ENCODE peak calls at places on chromosomes 11 and 22, in four cellular contexts. R, Q, E and T are unnamed samples. For H3K4me1 and H3K9me3, the result is how much of the 10 kb centered on the place peaks cover.

GRCh38 chr11:34653031-34653430 is 32.1 kb downstream of the EHF start:
- DNase-seq in Q (no peak), R (no peak), E (no peak), T (no peak)

GRCh38 chr11:119694334-119694733 is 34.7 kb downstream of the NECTIN1 start:
- DNase-seq in Q (no peak), R (no peak), E (no peak), T (peak)

GRCh38 chr11:124633355-124633754 is 10.7 kb downstream of the TBRG1 start:
- DNase-seq in E (no peak), Q (no peak), R (peak), T (no peak)

GRCh38 chr11:20566591-20567434 is 32.6 kb upstream of the SLC6A5 start:
- DNase-seq in Q (no peak), R (no peak), E (no peak), T (no peak)

GRCh38 chr11:90448280-90448679 is 225.4 kb upstream of the CHORDC1 start:
- DNase-seq in E (no peak), Q (no peak), R (no peak), T (no peak)

GRCh38 chr22:26124991-26125725 is 44.1 kb upstream of the SEZ6L start:
- DNase-seq in R (no peak), Q (no peak), E (no peak), T (no peak)

GRCh38 chr11:9081153-9081552 is 10.2 kb downstream of the SCUBE2 start:
- DNase-seq in Q (no peak), R (no peak), E (no peak), T (no peak)

GRCh38 chr11:68264244-68264643 is 7.5 kb downstream of the C11orf24 start:
- DNase-seq in R (no peak), Q (no peak), E (no peak), T (no peak)

GRCh38 chr11:125170406-125171031 is 6.0 kb downstream of the PKNOX2 start:
- DNase-seq in E (peak), Q (peak), R (peak), T (no peak)

GRCh38 chr11:110279881-110280280 is 16.5 kb downstream of the RDX start:
- DNase-seq in R (no peak), E (no peak), Q (no peak), T (no peak)

GRCh38 chr11:104991994-104992393 is 23.6 kb upstream of the CASP4 start:
- DNase-seq in Q (no peak), R (no peak), E (no peak), T (no peak)

GRCh38 chr11:48055292-48056132 is 75.2 kb downstream of the PTPRJ start:
- DNase-seq in E (no peak), Q (no peak), R (peak), T (peak)

GRCh38 chr11:70671083-70671482 is 272.8 kb downstream of the CTTN start:
- DNase-seq in Q (no peak), R (no peak), E (no peak), T (no peak)

GRCh38 chr22:20930004-20930403 is 12.8 kb downstream of the CRKL start:
- DNase-seq in E (no peak), Q (no peak), R (no peak), T (no peak)

GRCh38 chr22:20931126-20931654 is 14.0 kb downstream of the CRKL start:
- DNase-seq in Q (no peak), E (no peak), R (no peak), T (no peak)

GRCh38 chr22:20926243-20926642 is 9.0 kb downstream of the CRKL start:
- DNase-seq in Q (no peak), E (no peak), R (no peak), T (no peak)

GRCh38 chr22:20928573-20928967 is 11.4 kb downstream of the CRKL start:
- DNase-seq in R (no peak), E (no peak), Q (no peak), T (no peak)

GRCh38 chr22:20927940-20928572 is 10.8 kb downstream of the CRKL start:
- DNase-seq in R (no peak), E (no peak), Q (no peak), T (no peak)
- H3K4me1 ChIP-seq in R (under half), E (under half), Q (under half), T (under half)

GRCh38 chr22:38820021-38820420 is 23.8 kb downstream of the NPTXR start:
- DNase-seq in R (no peak), E (no peak), Q (no peak), T (no peak)
- H3K9me3 ChIP-seq in R (under half), E (under half), Q (under half), T (under half)

DNA sequence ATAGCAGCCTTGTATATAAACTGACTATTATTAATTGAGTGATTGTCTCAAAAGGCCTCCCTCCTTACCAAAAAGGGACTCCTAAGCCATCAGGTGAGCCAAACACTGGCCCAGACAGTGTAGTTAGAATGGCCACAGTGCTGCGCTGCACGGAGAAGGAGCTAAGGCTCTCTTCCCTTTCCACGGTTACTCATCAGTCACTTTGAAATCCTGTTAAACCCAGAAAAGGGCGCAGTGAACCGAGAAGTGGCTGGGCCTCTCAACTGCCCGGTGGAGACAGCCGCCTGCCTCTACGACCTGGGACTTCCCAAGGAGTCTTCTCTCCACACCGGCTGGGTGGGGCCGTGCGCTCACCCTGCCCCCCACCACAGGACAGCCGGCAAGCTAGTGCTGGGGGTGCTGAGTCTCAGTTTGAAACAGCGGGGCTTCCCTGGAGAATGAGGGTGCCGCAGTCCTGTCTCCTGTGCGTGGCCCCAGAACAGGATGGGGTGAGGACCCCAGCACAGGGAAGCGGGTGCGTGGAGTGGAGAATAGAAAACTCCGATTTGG is 1.3 kb downstream of the MYH9 start:
- DNase-seq in R (peak), E (no peak), Q (no peak), T (peak)
- H3K4me1 ChIP-seq in R (under half), E (half or more), Q (under half), T (under half)

GRCh38 chr22:49566141-49566541 is 261.5 kb downstream of the BRD1 start:
- DNase-seq in Q (no peak), R (no peak), E (peak), T (no peak)

GRCh38 chr22:49565516-49565855 is 262.2 kb downstream of the BRD1 start:
- DNase-seq in E (peak), Q (no peak), R (no peak), T (no peak)

GRCh38 chr22:49564666-49565515 is 262.8 kb downstream of the BRD1 start:
- DNase-seq in E (peak), Q (no peak), R (no peak), T (no peak)

GRCh38 chr22:49567894-49568750 is 259.6 kb downstream of the BRD1 start:
- DNase-seq in Q (no peak), E (peak), R (no peak), T (no peak)

DNA sequence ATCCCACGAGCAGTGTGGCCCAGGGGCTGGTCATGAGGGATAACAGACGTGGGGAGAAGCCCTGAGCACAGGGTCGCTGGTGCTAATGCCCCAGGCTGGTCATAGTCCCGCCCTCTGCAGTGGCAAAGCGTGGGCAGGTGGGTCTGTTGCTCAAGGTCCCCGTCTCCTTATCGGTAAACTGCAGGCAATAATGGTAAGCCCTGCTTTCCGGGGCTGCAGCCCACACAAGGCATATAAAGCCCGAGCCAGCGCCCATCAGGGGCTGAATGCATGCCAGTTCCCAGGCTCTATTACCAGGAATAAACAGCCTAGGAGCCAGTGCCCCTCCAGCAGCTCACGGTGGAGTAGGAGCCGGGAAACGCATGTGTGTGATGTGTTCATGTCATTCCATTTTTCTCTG is 261.0 kb downstream of the BRD1 start:
- DNase-seq in Q (no peak), R (no peak), E (peak), T (no peak)
- H3K9me3 ChIP-seq in Q (under half), R (under half), E (under half), T (under half)

DNA sequence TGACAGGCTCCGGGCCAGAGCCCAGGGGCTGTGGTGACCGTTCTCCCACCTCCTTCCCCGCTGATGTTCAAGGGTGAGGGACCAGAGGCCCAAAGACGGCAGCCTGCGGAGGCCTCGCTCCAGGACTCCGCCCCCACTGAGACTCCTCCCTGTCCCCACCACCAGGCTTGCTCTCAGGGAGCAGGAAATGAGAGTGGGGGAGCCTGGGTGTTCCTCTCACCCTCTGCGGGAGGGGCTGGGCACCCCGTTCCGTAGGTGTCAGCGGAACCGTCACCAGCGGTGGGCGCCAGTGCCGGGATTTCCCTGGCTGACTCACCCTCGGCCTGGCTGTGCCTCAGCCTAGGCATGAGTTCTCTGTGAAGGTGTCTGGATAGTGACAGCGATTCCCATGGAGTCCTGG is 15.7 kb downstream of the DAGLA start:
- DNase-seq in E (peak), Q (peak), R (peak), T (peak)
- H3K4me1 ChIP-seq in E (half or more), Q (under half), R (half or more), T (under half)

DNA sequence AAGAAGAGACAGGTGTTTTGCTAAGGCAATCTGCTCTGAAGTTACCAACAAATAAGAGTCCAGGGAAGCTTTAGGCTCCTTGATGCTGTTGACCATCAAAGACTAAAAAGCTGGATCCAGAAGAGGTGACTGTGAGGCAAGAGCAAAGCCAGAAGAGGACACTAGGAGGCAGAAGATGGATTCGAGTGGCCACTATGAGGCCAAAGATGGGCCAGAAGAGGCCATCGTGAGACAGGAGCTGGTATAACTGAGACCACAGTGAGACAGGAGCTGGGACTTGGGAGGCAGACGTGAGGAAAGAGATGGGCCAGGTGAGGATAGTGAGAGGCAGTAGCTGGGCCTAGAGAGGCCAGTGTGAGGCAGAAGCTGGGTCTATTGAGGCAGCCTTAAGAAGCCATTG is 37.7 kb downstream of the OR4C45 start:
- DNase-seq in Q (no peak), E (no peak), R (no peak), T (no peak)
- H3K9me3 ChIP-seq in Q (under half), E (under half), R (under half), T (under half)

GRCh38 chr11:62727007-62727832 is at the start of gene HNRNPUL2:
- DNase-seq in E (peak), Q (peak), R (peak), T (peak)

GRCh38 chr11:62727833-62728721 is at the start of gene TTC9C:
- DNase-seq in E (peak), R (peak), Q (peak), T (peak)

GRCh38 chr11:62724171-62724570 is 3.1 kb downstream of the HNRNPUL2 start:
- DNase-seq in Q (no peak), R (no peak), E (peak), T (no peak)

GRCh38 chr11:62726156-62727006 is 876 bp downstream of the HNRNPUL2 start:
- DNase-seq in Q (no peak), E (peak), R (no peak), T (no peak)

DNA sequence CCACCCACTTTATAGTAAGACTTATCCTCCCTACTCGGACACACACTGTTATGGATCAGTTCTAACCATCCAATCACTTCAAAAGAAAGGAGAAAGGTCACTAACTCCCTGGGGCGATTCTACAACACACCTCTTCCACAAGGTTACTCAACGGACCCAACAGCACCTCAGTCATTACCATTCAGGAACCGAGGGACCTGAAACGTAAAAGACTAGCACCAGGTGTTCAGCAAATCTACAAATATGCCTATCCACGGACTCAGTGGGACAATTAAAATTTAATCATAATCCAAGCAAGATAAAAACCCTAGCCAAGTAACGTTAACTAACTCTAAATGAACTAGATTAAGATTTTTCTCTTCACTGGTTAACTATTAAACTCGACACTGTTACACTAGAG is 1.6 kb downstream of the HNRNPUL2 start:
- DNase-seq in R (no peak), Q (no peak), E (no peak), T (peak)
- H3K4me1 ChIP-seq in R (under half), Q (under half), E (half or more), T (under half)